ENCODE peak calls at places on chromosomes 7 and 10, in six cellular contexts. C is retinal pigment epithelial cell, V is HT1080, G is psoas muscle, D is brain microvascular endothelial cell, P is adipocyte. Y is an unnamed sample.

GRCh38 chr10:96747734-96748550 is 27.6 kb upstream of the PIK3AP1 start:
- DNase-seq in C (no peak), V (peak), G (no peak), D (no peak), P (no peak), Y (peak)

GRCh38 chr7:151598045-151598444 is 78.3 kb upstream of the RHEB start:
- DNase-seq in C (peak), V (peak), G (no peak), D (peak), P (peak), Y (no peak)

GRCh38 chr10:103967433-103968142 is 648 bp downstream of the SLK start:
- DNase-seq in C (no peak), V (peak), G (no peak), D (no peak), P (peak), Y (no peak)

GRCh38 chr10:6068422-6068821 is 6.3 kb upstream of the IL2RA start:
- DNase-seq in C (no peak), V (no peak), G (no peak), D (no peak), P (no peak), Y (no peak)

GRCh38 chr10:132434405-132435005 is 37.5 kb downstream of the PWWP2B start:
- DNase-seq in C (no peak), V (no peak), G (no peak), D (no peak), P (no peak), Y (no peak)

GRCh38 chr10:43823237-43823605 is 174.5 kb upstream of the ZNF32 start:
- DNase-seq in C (no peak), V (no peak), G (no peak), D (no peak), P (peak), Y (no peak)

GRCh38 chr7:84614821-84615506 is 420.4 kb upstream of the SEMA3A start:
- DNase-seq in C (no peak), V (no peak), G (no peak), D (peak), P (no peak), Y (no peak)

GRCh38 chr10:7054915-7055314 is 355.9 kb downstream of the SFMBT2 start:
- DNase-seq in C (no peak), V (no peak), G (no peak), D (peak), P (no peak), Y (no peak)

GRCh38 chr10:86756511-86757109 is at the start of gene BMPR1A:
- DNase-seq in C (peak), V (no peak), G (peak), D (peak), P (peak), Y (no peak)

GRCh38 chr10:125123363-125124113 is 36.8 kb downstream of the CTBP2 start:
- DNase-seq in C (peak), V (peak), G (peak), D (peak), P (peak), Y (no peak)